ENCODE peak calls at places on chromosomes 2 and 18, in eight cellular contexts. One of them, this sample, is unnamed.
A peak's percentile ranks its signal among the peaks of the same experiment; 100 is the strongest.

GRCh38 chr18:58562999-58563667 is 65.8 kb downstream of the ALPK2 start:
- DNase-seq in neural progenitor cell: no peak
- DNase-seq in right cardiac atrium: no peak
- DNase-seq in H7: no peak
- DNase-seq in stimulated activated CD4-positive, alpha-beta T cell treated with anti-CD3 and anti-CD28 coated beads, Interleukin-1b, Interleukin-23, amount 100 ng/mL, for 1 hour: no peak
- DNase-seq in NCI-H1694 treated with DMSO at 0.1 percent for 48 hours: no peak
- DNase-seq in activated T-cell treated with anti-CD3 and anti-CD28 coated beads, Interleukin-2, amount 50 U/mL, for 72 hours: no peak
- DNase-seq in BE2C: no peak
- DNase-seq in this sample: no peak

GRCh38 chr18:9735238-9735637 is 27.1 kb downstream of the RAB31 start:
- DNase-seq in activated T-cell treated with anti-CD3 and anti-CD28 coated beads, Interleukin-2, amount 50 U/mL, for 72 hours: no peak
- DNase-seq in BE2C: no peak
- DNase-seq in neural progenitor cell: no peak
- DNase-seq in NCI-H1694 treated with DMSO at 0.1 percent for 48 hours: no peak
- DNase-seq in H7: no peak
- DNase-seq in right cardiac atrium: no peak
- DNase-seq in stimulated activated CD4-positive, alpha-beta T cell treated with anti-CD3 and anti-CD28 coated beads, Interleukin-1b, Interleukin-23, amount 100 ng/mL, for 1 hour: no peak
- DNase-seq in this sample: no peak

GRCh38 chr2:164015328-164016123 is 279.7 kb upstream of the FIGN start:
- DNase-seq in BE2C: no peak
- DNase-seq in activated T-cell treated with anti-CD3 and anti-CD28 coated beads, Interleukin-2, amount 50 U/mL, for 72 hours: no peak
- DNase-seq in stimulated activated CD4-positive, alpha-beta T cell treated with anti-CD3 and anti-CD28 coated beads, Interleukin-1b, Interleukin-23, amount 100 ng/mL, for 1 hour: no peak
- DNase-seq in right cardiac atrium: peak; percentile 23
- DNase-seq in H7: no peak
- DNase-seq in NCI-H1694 treated with DMSO at 0.1 percent for 48 hours: no peak
- DNase-seq in neural progenitor cell: peak; percentile 19
- DNase-seq in this sample: no peak

GRCh38 chr18:58692420-58693185 is 21.3 kb downstream of the MALT1 start:
- DNase-seq in activated T-cell treated with anti-CD3 and anti-CD28 coated beads, Interleukin-2, amount 50 U/mL, for 72 hours: no peak
- DNase-seq in stimulated activated CD4-positive, alpha-beta T cell treated with anti-CD3 and anti-CD28 coated beads, Interleukin-1b, Interleukin-23, amount 100 ng/mL, for 1 hour: no peak
- DNase-seq in NCI-H1694 treated with DMSO at 0.1 percent for 48 hours: no peak
- DNase-seq in neural progenitor cell: no peak
- DNase-seq in right cardiac atrium: no peak
- DNase-seq in BE2C: no peak
- DNase-seq in H7: no peak
- DNase-seq in this sample: no peak

GRCh38 chr2:176813526-176814179 is 398.9 kb upstream of the HNRNPA3 start:
- DNase-seq in right cardiac atrium: no peak
- DNase-seq in NCI-H1694 treated with DMSO at 0.1 percent for 48 hours: no peak
- DNase-seq in activated T-cell treated with anti-CD3 and anti-CD28 coated beads, Interleukin-2, amount 50 U/mL, for 72 hours: no peak
- DNase-seq in stimulated activated CD4-positive, alpha-beta T cell treated with anti-CD3 and anti-CD28 coated beads, Interleukin-1b, Interleukin-23, amount 100 ng/mL, for 1 hour: no peak
- DNase-seq in H7: no peak
- DNase-seq in neural progenitor cell: no peak
- DNase-seq in BE2C: no peak
- DNase-seq in this sample: no peak

GRCh38 chr2:123164216-123164615 is 860.9 kb upstream of the CNTNAP5 start:
- DNase-seq in right cardiac atrium: no peak
- DNase-seq in BE2C: no peak
- DNase-seq in H7: no peak
- DNase-seq in stimulated activated CD4-positive, alpha-beta T cell treated with anti-CD3 and anti-CD28 coated beads, Interleukin-1b, Interleukin-23, amount 100 ng/mL, for 1 hour: no peak
- DNase-seq in neural progenitor cell: no peak
- DNase-seq in activated T-cell treated with anti-CD3 and anti-CD28 coated beads, Interleukin-2, amount 50 U/mL, for 72 hours: no peak
- DNase-seq in NCI-H1694 treated with DMSO at 0.1 percent for 48 hours: no peak
- DNase-seq in this sample: no peak

GRCh38 chr2:15775753-15776628 is 164.4 kb upstream of the MYCN start:
- DNase-seq in NCI-H1694 treated with DMSO at 0.1 percent for 48 hours: no peak
- DNase-seq in stimulated activated CD4-positive, alpha-beta T cell treated with anti-CD3 and anti-CD28 coated beads, Interleukin-1b, Interleukin-23, amount 100 ng/mL, for 1 hour: no peak
- DNase-seq in H7: no peak
- DNase-seq in right cardiac atrium: no peak
- DNase-seq in activated T-cell treated with anti-CD3 and anti-CD28 coated beads, Interleukin-2, amount 50 U/mL, for 72 hours: no peak
- DNase-seq in BE2C: no peak
- DNase-seq in neural progenitor cell: no peak
- DNase-seq in this sample: no peak

GRCh38 chr2:124283090-124283489 is 258.0 kb downstream of the CNTNAP5 start:
- DNase-seq in neural progenitor cell: no peak
- DNase-seq in H7: no peak
- DNase-seq in stimulated activated CD4-positive, alpha-beta T cell treated with anti-CD3 and anti-CD28 coated beads, Interleukin-1b, Interleukin-23, amount 100 ng/mL, for 1 hour: no peak
- DNase-seq in activated T-cell treated with anti-CD3 and anti-CD28 coated beads, Interleukin-2, amount 50 U/mL, for 72 hours: no peak
- DNase-seq in right cardiac atrium: no peak
- DNase-seq in NCI-H1694 treated with DMSO at 0.1 percent for 48 hours: no peak
- DNase-seq in BE2C: no peak
- DNase-seq in this sample: no peak

GRCh38 chr2:15446961-15447360 is 114.2 kb downstream of the NBAS start:
- DNase-seq in neural progenitor cell: no peak
- DNase-seq in right cardiac atrium: no peak
- DNase-seq in BE2C: no peak
- DNase-seq in H7: no peak
- DNase-seq in activated T-cell treated with anti-CD3 and anti-CD28 coated beads, Interleukin-2, amount 50 U/mL, for 72 hours: no peak
- DNase-seq in NCI-H1694 treated with DMSO at 0.1 percent for 48 hours: no peak
- DNase-seq in stimulated activated CD4-positive, alpha-beta T cell treated with anti-CD3 and anti-CD28 coated beads, Interleukin-1b, Interleukin-23, amount 100 ng/mL, for 1 hour: no peak
- DNase-seq in this sample: no peak

GRCh38 chr2:187148059-187148714 is 299.2 kb upstream of the ZSWIM2 start:
- DNase-seq in activated T-cell treated with anti-CD3 and anti-CD28 coated beads, Interleukin-2, amount 50 U/mL, for 72 hours: no peak
- DNase-seq in right cardiac atrium: no peak
- DNase-seq in neural progenitor cell: no peak
- DNase-seq in stimulated activated CD4-positive, alpha-beta T cell treated with anti-CD3 and anti-CD28 coated beads, Interleukin-1b, Interleukin-23, amount 100 ng/mL, for 1 hour: no peak
- DNase-seq in BE2C: no peak
- DNase-seq in H7: no peak
- DNase-seq in NCI-H1694 treated with DMSO at 0.1 percent for 48 hours: peak; percentile 81
- DNase-seq in this sample: no peak

GRCh38 chr2:53058526-53058925 is 709.1 kb upstream of the CHAC2 start:
- DNase-seq in activated T-cell treated with anti-CD3 and anti-CD28 coated beads, Interleukin-2, amount 50 U/mL, for 72 hours: no peak
- DNase-seq in H7: peak; percentile 2
- DNase-seq in NCI-H1694 treated with DMSO at 0.1 percent for 48 hours: no peak
- DNase-seq in stimulated activated CD4-positive, alpha-beta T cell treated with anti-CD3 and anti-CD28 coated beads, Interleukin-1b, Interleukin-23, amount 100 ng/mL, for 1 hour: no peak
- DNase-seq in BE2C: no peak
- DNase-seq in right cardiac atrium: no peak
- DNase-seq in neural progenitor cell: peak; percentile 12
- DNase-seq in this sample: no peak

GRCh38 chr18:79571221-79572092 is 108.1 kb upstream of the CTDP1 start:
- DNase-seq in stimulated activated CD4-positive, alpha-beta T cell treated with anti-CD3 and anti-CD28 coated beads, Interleukin-1b, Interleukin-23, amount 100 ng/mL, for 1 hour: no peak
- DNase-seq in neural progenitor cell: no peak
- DNase-seq in BE2C: no peak
- DNase-seq in activated T-cell treated with anti-CD3 and anti-CD28 coated beads, Interleukin-2, amount 50 U/mL, for 72 hours: no peak
- DNase-seq in right cardiac atrium: no peak
- DNase-seq in NCI-H1694 treated with DMSO at 0.1 percent for 48 hours: no peak
- DNase-seq in H7: no peak
- DNase-seq in this sample: peak; percentile 54

GRCh38 chr2:151329998-151330397 is 27.4 kb upstream of the TNFAIP6 start:
- DNase-seq in activated T-cell treated with anti-CD3 and anti-CD28 coated beads, Interleukin-2, amount 50 U/mL, for 72 hours: no peak
- DNase-seq in right cardiac atrium: no peak
- DNase-seq in BE2C: no peak
- DNase-seq in H7: no peak
- DNase-seq in neural progenitor cell: no peak
- DNase-seq in NCI-H1694 treated with DMSO at 0.1 percent for 48 hours: no peak
- DNase-seq in stimulated activated CD4-positive, alpha-beta T cell treated with anti-CD3 and anti-CD28 coated beads, Interleukin-1b, Interleukin-23, amount 100 ng/mL, for 1 hour: no peak
- DNase-seq in this sample: no peak

GRCh38 chr2:148021059-148021985 is at the start of gene MBD5:
- DNase-seq in BE2C: peak; percentile 39
- DNase-seq in stimulated activated CD4-positive, alpha-beta T cell treated with anti-CD3 and anti-CD28 coated beads, Interleukin-1b, Interleukin-23, amount 100 ng/mL, for 1 hour: peak; percentile 34
- DNase-seq in NCI-H1694 treated with DMSO at 0.1 percent for 48 hours: peak; percentile 72
- DNase-seq in H7: peak; percentile 28
- DNase-seq in neural progenitor cell: peak; percentile 78
- DNase-seq in activated T-cell treated with anti-CD3 and anti-CD28 coated beads, Interleukin-2, amount 50 U/mL, for 72 hours: peak; percentile 72
- DNase-seq in right cardiac atrium: peak; percentile 28
- DNase-seq in this sample: peak; percentile 83

GRCh38 chr2:218257390-218257981 is 3.3 kb upstream of the GPBAR1 start:
- DNase-seq in activated T-cell treated with anti-CD3 and anti-CD28 coated beads, Interleukin-2, amount 50 U/mL, for 72 hours: peak; percentile 74
- DNase-seq in right cardiac atrium: no peak
- DNase-seq in stimulated activated CD4-positive, alpha-beta T cell treated with anti-CD3 and anti-CD28 coated beads, Interleukin-1b, Interleukin-23, amount 100 ng/mL, for 1 hour: peak; percentile 40
- DNase-seq in BE2C: no peak
- DNase-seq in NCI-H1694 treated with DMSO at 0.1 percent for 48 hours: no peak
- DNase-seq in neural progenitor cell: peak; percentile 70
- DNase-seq in H7: peak; percentile 86
- DNase-seq in this sample: peak; percentile 61

GRCh38 chr2:55107428-55107827 is 57.2 kb upstream of the RTN4 start:
- DNase-seq in NCI-H1694 treated with DMSO at 0.1 percent for 48 hours: no peak
- DNase-seq in neural progenitor cell: no peak
- DNase-seq in right cardiac atrium: no peak
- DNase-seq in BE2C: no peak
- DNase-seq in activated T-cell treated with anti-CD3 and anti-CD28 coated beads, Interleukin-2, amount 50 U/mL, for 72 hours: no peak
- DNase-seq in stimulated activated CD4-positive, alpha-beta T cell treated with anti-CD3 and anti-CD28 coated beads, Interleukin-1b, Interleukin-23, amount 100 ng/mL, for 1 hour: no peak
- DNase-seq in H7: no peak
- DNase-seq in this sample: no peak

GRCh38 chr2:26614205-26615128 is 26.7 kb downstream of the CIB4 start:
- DNase-seq in right cardiac atrium: no peak
- DNase-seq in NCI-H1694 treated with DMSO at 0.1 percent for 48 hours: no peak
- DNase-seq in H7: no peak
- DNase-seq in stimulated activated CD4-positive, alpha-beta T cell treated with anti-CD3 and anti-CD28 coated beads, Interleukin-1b, Interleukin-23, amount 100 ng/mL, for 1 hour: no peak
- DNase-seq in BE2C: peak; percentile 60
- DNase-seq in activated T-cell treated with anti-CD3 and anti-CD28 coated beads, Interleukin-2, amount 50 U/mL, for 72 hours: no peak
- DNase-seq in neural progenitor cell: no peak
- DNase-seq in this sample: no peak

GRCh38 chr2:234146087-234146826 is 95.8 kb downstream of the SPP2 start:
- DNase-seq in BE2C: no peak
- DNase-seq in stimulated activated CD4-positive, alpha-beta T cell treated with anti-CD3 and anti-CD28 coated beads, Interleukin-1b, Interleukin-23, amount 100 ng/mL, for 1 hour: no peak
- DNase-seq in activated T-cell treated with anti-CD3 and anti-CD28 coated beads, Interleukin-2, amount 50 U/mL, for 72 hours: no peak
- DNase-seq in right cardiac atrium: no peak
- DNase-seq in neural progenitor cell: no peak
- DNase-seq in NCI-H1694 treated with DMSO at 0.1 percent for 48 hours: no peak
- DNase-seq in H7: no peak
- DNase-seq in this sample: no peak

GRCh38 chr18:21896732-21897336 is 156.2 kb downstream of the MIB1 start:
- DNase-seq in neural progenitor cell: no peak
- DNase-seq in NCI-H1694 treated with DMSO at 0.1 percent for 48 hours: no peak
- DNase-seq in BE2C: no peak
- DNase-seq in H7: peak; percentile 15
- DNase-seq in stimulated activated CD4-positive, alpha-beta T cell treated with anti-CD3 and anti-CD28 coated beads, Interleukin-1b, Interleukin-23, amount 100 ng/mL, for 1 hour: no peak
- DNase-seq in activated T-cell treated with anti-CD3 and anti-CD28 coated beads, Interleukin-2, amount 50 U/mL, for 72 hours: no peak
- DNase-seq in right cardiac atrium: peak; percentile 48
- DNase-seq in this sample: no peak

GRCh38 chr2:86368181-86368824 is 30.9 kb upstream of the REEP1 start:
- DNase-seq in activated T-cell treated with anti-CD3 and anti-CD28 coated beads, Interleukin-2, amount 50 U/mL, for 72 hours: peak; percentile 37
- DNase-seq in neural progenitor cell: peak; percentile 85
- DNase-seq in stimulated activated CD4-positive, alpha-beta T cell treated with anti-CD3 and anti-CD28 coated beads, Interleukin-1b, Interleukin-23, amount 100 ng/mL, for 1 hour: peak; percentile 15
- DNase-seq in right cardiac atrium: peak; percentile 34
- DNase-seq in NCI-H1694 treated with DMSO at 0.1 percent for 48 hours: peak; percentile 42
- DNase-seq in BE2C: peak; percentile 62
- DNase-seq in H7: peak; percentile 78
- DNase-seq in this sample: no peak

GRCh38 chr2:157898591-157898996 is 22.5 kb upstream of the ACVR1 start:
- DNase-seq in neural progenitor cell: no peak
- DNase-seq in stimulated activated CD4-positive, alpha-beta T cell treated with anti-CD3 and anti-CD28 coated beads, Interleukin-1b, Interleukin-23, amount 100 ng/mL, for 1 hour: peak; percentile 41
- DNase-seq in BE2C: no peak
- DNase-seq in NCI-H1694 treated with DMSO at 0.1 percent for 48 hours: no peak
- DNase-seq in H7: no peak
- DNase-seq in activated T-cell treated with anti-CD3 and anti-CD28 coated beads, Interleukin-2, amount 50 U/mL, for 72 hours: peak; percentile 85
- DNase-seq in right cardiac atrium: peak; percentile 18
- DNase-seq in this sample: no peak

GRCh38 chr2:46293466-46293865 is 3.7 kb upstream of the EPAS1 start:
- DNase-seq in neural progenitor cell: no peak
- DNase-seq in NCI-H1694 treated with DMSO at 0.1 percent for 48 hours: no peak
- DNase-seq in stimulated activated CD4-positive, alpha-beta T cell treated with anti-CD3 and anti-CD28 coated beads, Interleukin-1b, Interleukin-23, amount 100 ng/mL, for 1 hour: no peak
- DNase-seq in BE2C: no peak
- DNase-seq in right cardiac atrium: no peak
- DNase-seq in activated T-cell treated with anti-CD3 and anti-CD28 coated beads, Interleukin-2, amount 50 U/mL, for 72 hours: no peak
- DNase-seq in H7: no peak
- DNase-seq in this sample: no peak

GRCh38 chr2:175743020-175743419 is 259.0 kb downstream of the LNPK start:
- DNase-seq in H7: no peak
- DNase-seq in neural progenitor cell: no peak
- DNase-seq in stimulated activated CD4-positive, alpha-beta T cell treated with anti-CD3 and anti-CD28 coated beads, Interleukin-1b, Interleukin-23, amount 100 ng/mL, for 1 hour: no peak
- DNase-seq in BE2C: no peak
- DNase-seq in activated T-cell treated with anti-CD3 and anti-CD28 coated beads, Interleukin-2, amount 50 U/mL, for 72 hours: no peak
- DNase-seq in right cardiac atrium: no peak
- DNase-seq in NCI-H1694 treated with DMSO at 0.1 percent for 48 hours: peak; percentile 51
- DNase-seq in this sample: no peak

GRCh38 chr2:209425082-209426071 is 1.5 kb downstream of the MAP2 start:
- DNase-seq in right cardiac atrium: no peak
- DNase-seq in stimulated activated CD4-positive, alpha-beta T cell treated with anti-CD3 and anti-CD28 coated beads, Interleukin-1b, Interleukin-23, amount 100 ng/mL, for 1 hour: no peak
- DNase-seq in H7: peak; percentile 37
- DNase-seq in BE2C: peak; percentile 34
- DNase-seq in NCI-H1694 treated with DMSO at 0.1 percent for 48 hours: peak; percentile 68
- DNase-seq in activated T-cell treated with anti-CD3 and anti-CD28 coated beads, Interleukin-2, amount 50 U/mL, for 72 hours: peak; percentile 7
- DNase-seq in neural progenitor cell: peak; percentile 38
- DNase-seq in this sample: no peak

GRCh38 chr18:50679656-50680055 is 119.8 kb downstream of the MAPK4 start:
- DNase-seq in neural progenitor cell: no peak
- DNase-seq in BE2C: no peak
- DNase-seq in activated T-cell treated with anti-CD3 and anti-CD28 coated beads, Interleukin-2, amount 50 U/mL, for 72 hours: no peak
- DNase-seq in H7: no peak
- DNase-seq in right cardiac atrium: no peak
- DNase-seq in NCI-H1694 treated with DMSO at 0.1 percent for 48 hours: no peak
- DNase-seq in stimulated activated CD4-positive, alpha-beta T cell treated with anti-CD3 and anti-CD28 coated beads, Interleukin-1b, Interleukin-23, amount 100 ng/mL, for 1 hour: no peak
- DNase-seq in this sample: no peak